ENCODE peak calls at places on chromosome 20, in five cellular contexts. V is foreskin fibroblast, E is suprapubic skin, A is endothelial cell, P is H9. T is an unnamed sample.

GRCh38 chr20:19074828-19075516 is 137.5 kb upstream of the SLC24A3 start:
- DNase-seq in V (no peak), E (no peak), A (no peak), P (no peak), T (no peak)

GRCh38 chr20:2349801-2350200 is 30.9 kb upstream of the TGM6 start:
- DNase-seq in V (no peak), E (no peak), A (no peak), P (no peak), T (no peak)

GRCh38 chr20:37192137-37192854 is 12.9 kb upstream of the MROH8 start:
- DNase-seq in V (peak), E (peak), A (peak), P (peak), T (peak)

GRCh38 chr20:17856024-17856564 is 112.5 kb downstream of the SNX5 start:
- DNase-seq in V (no peak), E (no peak), A (no peak), P (no peak), T (no peak)

GRCh38 chr20:53865905-53866786 is 204.2 kb downstream of the BCAS1 start:
- DNase-seq in V (peak), E (no peak), A (peak), P (peak), T (peak)

GRCh38 chr20:49541733-49542513 is 26.0 kb downstream of the PTGIS start:
- DNase-seq in V (peak), E (no peak), A (peak), P (peak), T (peak)

GRCh38 chr20:62922451-62922921 is 3.8 kb downstream of the DIDO1 start:
- DNase-seq in V (no peak), E (peak), A (no peak), P (no peak), T (no peak)

GRCh38 chr20:5361176-5361575 is 44.4 kb upstream of the PROKR2 start:
- DNase-seq in V (no peak), E (no peak), A (no peak), P (no peak), T (no peak)

GRCh38 chr20:44702776-44703175 is 12.4 kb upstream of the CCN5 start:
- DNase-seq in V (peak), E (peak), A (no peak), P (no peak), T (peak)

GRCh38 chr20:21981607-21982344 is 276.3 kb downstream of the PAX1 start:
- DNase-seq in V (peak), E (no peak), A (no peak), P (no peak), T (no peak)

GRCh38 chr20:43334080-43334479 is 123.6 kb upstream of the SRSF6 start:
- DNase-seq in V (no peak), E (no peak), A (no peak), P (no peak), T (no peak)

GRCh38 chr20:16528078-16528477 is 45.2 kb downstream of the KIF16B start:
- DNase-seq in V (peak), E (no peak), A (no peak), P (no peak), T (peak)

GRCh38 chr20:31560900-31561598 is 44.0 kb upstream of the ID1 start:
- DNase-seq in V (peak), E (no peak), A (no peak), P (no peak), T (peak)

GRCh38 chr20:45359069-45359405 is 3.9 kb upstream of the SYS1 start:
- DNase-seq in V (peak), E (no peak), A (no peak), P (no peak), T (no peak)

GRCh38 chr20:60219984-60220540 is 261.8 kb downstream of the CDH26 start:
- DNase-seq in V (peak), E (no peak), A (no peak), P (no peak), T (no peak)

GRCh38 chr20:433300-433975 is 25.3 kb downstream of the RBCK1 start:
- DNase-seq in V (peak), E (no peak), A (no peak), P (no peak), T (no peak)

GRCh38 chr20:33859157-33859695 is 48.1 kb downstream of the CHMP4B start:
- DNase-seq in V (peak), E (no peak), A (no peak), P (no peak), T (no peak)

GRCh38 chr20:53655909-53656652 is 62.4 kb upstream of the ZNF217 start:
- DNase-seq in V (peak), E (no peak), A (no peak), P (no peak), T (no peak)

GRCh38 chr20:22586645-22587310 is 2.4 kb upstream of the FOXA2 start:
- DNase-seq in V (no peak), E (no peak), A (peak), P (peak), T (no peak)

GRCh38 chr20:1823421-1823892 is 71.8 kb upstream of the SIRPA start:
- DNase-seq in V (no peak), E (no peak), A (no peak), P (no peak), T (no peak)

GRCh38 chr20:5191829-5192569 is 65.2 kb downstream of the CDS2 start:
- DNase-seq in V (peak), E (no peak), A (peak), P (peak), T (peak)

GRCh38 chr20:36063916-36064660 is 90.5 kb upstream of the EPB41L1 start:
- DNase-seq in V (no peak), E (no peak), A (no peak), P (no peak), T (no peak)

GRCh38 chr20:59560588-59561227 is 43.6 kb upstream of the PHACTR3 start:
- DNase-seq in V (peak), E (no peak), A (no peak), P (no peak), T (no peak)

GRCh38 chr20:53621482-53622246 is 28.0 kb upstream of the ZNF217 start:
- DNase-seq in V (peak), E (no peak), A (no peak), P (no peak), T (peak)

GRCh38 chr20:61019322-61019721 is 232.7 kb upstream of the CDH4 start:
- DNase-seq in V (no peak), E (no peak), A (no peak), P (no peak), T (no peak)

GRCh38 chr20:20637998-20638397 is 74.4 kb downstream of the RALGAPA2 start:
- DNase-seq in V (no peak), E (no peak), A (no peak), P (no peak), T (no peak)

GRCh38 chr20:41482647-41483552 is 116.3 kb upstream of the EMILIN3 start:
- DNase-seq in V (peak), E (no peak), A (no peak), P (no peak), T (peak)

GRCh38 chr20:2162823-2163166 is 61.2 kb downstream of the STK35 start:
- DNase-seq in V (no peak), E (no peak), A (no peak), P (no peak), T (no peak)

GRCh38 chr20:14860410-14860814 is 523.0 kb upstream of the FLRT3 start:
- DNase-seq in V (no peak), E (no peak), A (no peak), P (peak), T (no peak)

GRCh38 chr20:62732766-62733165 is 24.1 kb downstream of the NTSR1 start:
- DNase-seq in V (no peak), E (no peak), A (no peak), P (no peak), T (no peak)

GRCh38 chr20:49575551-49576060 is 7.7 kb upstream of the PTGIS start:
- DNase-seq in V (no peak), E (peak), A (no peak), P (peak), T (no peak)

GRCh38 chr20:23187759-23188158 is 101.6 kb upstream of the CD93 start:
- DNase-seq in V (no peak), E (no peak), A (no peak), P (no peak), T (no peak)

GRCh38 chr20:60036346-60037119 is 78.3 kb downstream of the CDH26 start:
- DNase-seq in V (no peak), E (no peak), A (no peak), P (no peak), T (no peak)

GRCh38 chr20:38032585-38033329 is 499 bp downstream of the TTI1 start:
- DNase-seq in V (no peak), E (no peak), A (no peak), P (no peak), T (no peak)

GRCh38 chr20:62778601-62779416 is 17.5 kb upstream of the MRGBP start:
- DNase-seq in V (no peak), E (no peak), A (no peak), P (peak), T (no peak)

GRCh38 chr20:31879143-31879987 is 8.9 kb downstream of the TTLL9 start:
- DNase-seq in V (peak), E (peak), A (peak), P (peak), T (peak)

GRCh38 chr20:10250902-10251301 is 32.3 kb downstream of the SNAP25 start:
- DNase-seq in V (no peak), E (no peak), A (no peak), P (no peak), T (no peak)

DNA sequence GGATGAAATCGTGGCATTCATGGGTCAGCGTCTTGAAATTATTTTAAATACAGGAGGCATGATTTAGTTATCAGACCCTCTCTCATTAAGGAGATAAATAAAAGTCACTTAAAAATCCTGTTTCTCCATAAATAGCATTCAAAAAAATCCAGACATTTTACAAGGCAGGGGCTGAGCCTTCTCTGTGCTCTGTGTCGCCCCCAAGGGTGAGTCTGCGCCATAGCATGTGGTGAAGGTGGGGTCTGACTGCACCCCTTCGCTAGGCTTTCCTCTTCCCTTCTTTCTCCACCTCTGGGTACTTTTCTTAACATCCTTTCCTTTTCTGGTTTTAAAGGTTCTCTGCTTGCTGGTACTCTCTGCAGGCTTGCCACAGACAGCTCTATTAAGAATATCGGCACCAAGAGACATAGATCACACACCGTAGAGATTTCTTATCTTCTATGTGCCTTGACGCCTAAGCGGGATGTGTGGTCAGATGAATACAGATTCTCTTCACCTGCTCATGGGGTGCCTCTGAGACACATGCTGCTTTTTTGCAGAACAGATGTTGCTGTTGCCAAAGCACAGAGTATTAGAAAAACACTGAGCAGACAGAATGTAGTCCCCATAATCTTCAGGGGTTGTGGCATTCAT is 20.1 kb upstream of the FAM209A start:
- DNase-seq in V (no peak), E (no peak), A (peak), P (peak), T (no peak)
- TF ChIP-seq CTCF in V (peak), E (no peak), A (peak), P (peak), T (peak)

DNA sequence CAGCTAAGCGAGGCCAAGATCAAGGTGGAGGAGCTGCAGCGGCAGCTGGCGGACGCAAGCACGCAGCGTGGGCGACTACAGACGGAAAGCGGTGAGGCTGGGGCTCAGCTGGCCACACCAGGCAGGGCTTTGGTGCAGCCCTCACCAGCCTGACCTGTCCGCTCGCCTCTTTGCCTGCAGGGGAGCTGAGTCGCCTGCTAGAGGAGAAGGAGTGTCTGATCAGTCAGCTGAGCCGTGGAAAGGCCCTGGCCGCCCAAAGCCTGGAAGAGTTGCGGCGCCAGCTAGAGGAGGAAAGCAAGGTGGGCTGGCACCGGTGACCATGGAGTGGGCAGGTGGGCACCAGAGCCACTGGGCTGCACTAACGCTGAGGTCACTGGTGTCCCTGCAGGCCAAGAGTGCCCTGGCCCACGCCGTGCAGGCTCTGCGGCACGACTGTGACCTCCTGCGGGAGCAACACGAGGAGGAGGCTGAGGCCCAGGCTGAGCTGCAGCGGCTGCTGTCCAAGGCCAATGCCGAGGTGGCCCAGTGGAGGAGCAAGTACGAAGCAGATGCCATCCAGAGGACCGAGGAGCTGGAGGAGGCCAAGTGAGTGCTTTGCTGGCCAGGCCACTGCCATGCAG is 42.8 kb downstream of the MYH7B start:
- DNase-seq in V (no peak), E (no peak), A (no peak), P (peak), T (no peak)
- TF ChIP-seq CTCF in V (no peak), E (no peak), A (no peak), P (peak), T (no peak)

GRCh38 chr20:50828363-50829136 is 33.7 kb downstream of the BCAS4 start:
- DNase-seq in V (no peak), E (no peak), A (no peak), P (no peak), T (no peak)
- TF ChIP-seq CTCF in V (no peak), E (no peak), A (no peak), P (no peak), T (no peak)

DNA sequence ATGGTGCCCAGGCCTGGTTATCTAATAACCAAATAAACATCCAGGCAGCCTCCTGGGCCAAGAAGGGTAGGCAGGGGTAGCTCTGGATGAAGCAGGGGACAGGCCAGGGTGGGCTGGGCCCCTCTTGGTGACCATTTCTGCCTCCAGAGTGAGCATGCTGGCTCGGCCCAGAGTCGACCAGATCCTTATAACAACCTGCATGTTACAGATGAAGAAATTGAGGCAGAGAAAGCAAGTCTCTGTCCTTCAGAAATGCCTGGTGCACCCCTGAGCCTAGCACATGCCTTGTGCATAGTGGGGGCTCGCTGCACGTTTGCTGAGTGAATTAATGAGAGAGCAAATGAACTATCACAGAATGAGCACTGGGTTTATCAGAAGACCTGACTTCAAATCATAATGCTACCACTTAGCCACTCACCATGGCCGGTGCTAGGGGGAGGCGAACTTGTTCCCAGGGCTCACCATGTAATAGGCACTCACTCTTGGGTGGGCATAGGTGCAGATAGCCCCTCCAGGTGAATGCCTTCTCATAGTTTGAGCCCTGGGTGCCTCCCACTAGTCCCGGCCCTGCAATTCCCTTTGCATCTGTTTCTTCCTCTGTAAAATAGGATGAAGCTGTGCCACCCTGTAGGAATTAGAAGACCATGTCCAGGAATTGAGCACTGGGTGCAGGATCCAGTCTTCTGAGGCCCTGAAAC is 3.8 kb upstream of the APCDD1L start:
- DNase-seq in V (no peak), E (no peak), A (no peak), P (peak), T (no peak)
- TF ChIP-seq CTCF in V (no peak), E (no peak), A (no peak), P (no peak), T (no peak)

DNA sequence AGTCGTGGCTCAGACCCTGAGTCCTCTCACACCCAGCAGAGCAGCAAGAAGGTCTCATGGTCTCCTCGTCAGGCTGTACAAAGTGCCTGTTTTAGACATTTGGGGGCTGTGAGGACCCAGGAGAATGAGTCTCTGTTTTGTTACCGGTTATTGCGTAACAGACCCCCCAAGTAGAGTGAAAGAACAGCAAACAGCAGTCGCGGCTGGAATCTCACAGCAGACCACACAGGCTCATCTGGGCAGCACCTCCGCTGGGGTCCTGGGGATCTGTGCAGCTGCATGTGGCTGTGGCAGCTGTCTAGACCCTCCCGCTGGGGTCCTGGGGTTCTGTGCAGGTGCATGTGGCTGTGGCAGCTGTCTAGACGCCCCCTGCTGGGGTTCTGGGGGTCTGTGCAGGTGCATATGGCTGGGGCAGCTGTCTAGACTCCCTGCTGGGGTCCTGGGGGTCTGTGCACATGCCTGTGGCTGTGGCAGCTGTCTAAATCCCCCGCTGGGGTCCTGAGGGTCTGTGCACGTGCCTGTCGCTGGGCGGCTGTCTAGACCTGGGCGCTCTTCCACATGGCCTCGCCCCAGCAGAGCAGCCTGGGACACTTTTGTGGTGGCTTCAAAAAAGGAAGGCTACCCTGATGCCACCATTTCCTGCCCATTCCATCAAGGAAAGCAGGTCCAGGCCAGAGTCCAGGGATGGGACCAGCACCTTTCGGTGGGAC is 24.7 kb downstream of the ENTPD6 start:
- DNase-seq in V (no peak), E (peak), A (no peak), P (no peak), T (no peak)
- TF ChIP-seq CTCF in V (no peak), E (no peak), A (peak), P (peak), T (peak)

DNA sequence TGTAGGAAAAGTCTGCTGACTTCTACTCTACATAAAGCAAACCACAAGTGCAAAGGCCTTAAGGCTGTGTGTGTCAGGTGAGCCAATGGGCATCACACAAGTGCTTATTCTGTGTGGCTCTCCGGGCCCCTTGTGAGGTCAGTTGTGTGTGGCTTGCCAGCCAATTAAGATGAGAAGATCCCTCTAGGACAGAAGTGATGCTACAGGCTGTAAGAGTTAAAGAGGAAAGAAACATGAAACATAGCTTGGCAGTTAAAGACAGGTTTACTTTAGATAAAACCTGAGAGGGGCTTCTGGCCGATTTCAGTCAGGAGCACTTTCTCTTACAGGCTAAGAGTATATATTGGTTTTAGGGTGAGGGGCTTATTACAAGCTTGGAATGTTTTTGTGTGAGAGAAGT is 242.4 kb downstream of the NFATC2 start:
- DNase-seq in V (no peak), E (no peak), A (no peak), P (no peak), T (no peak)
- TF ChIP-seq CTCF in V (no peak), E (no peak), A (no peak), P (no peak), T (no peak)

T was measured in AG09319.